ENCODE peak calls at places on chromosomes 3 and 15, in five cellular contexts. K is GM12892, M is HuH-7, L is astrocyte of the spinal cord, T is amniotic stem cell. V is an unnamed sample.

GRCh38 chr15:48005077-48005476 is 115.7 kb upstream of the SLC24A5 start:
- DNase-seq in K (no peak), M (no peak), L (no peak), T (no peak), V (no peak)

GRCh38 chr15:84863480-84864428 is 20.7 kb upstream of the SLC28A1 start:
- DNase-seq in K (no peak), M (no peak), L (no peak), T (no peak), V (no peak)

GRCh38 chr3:140546649-140547048 is 131.2 kb upstream of the TRIM42 start:
- DNase-seq in K (no peak), M (no peak), L (no peak), T (no peak), V (no peak)

GRCh38 chr3:27939940-27940339 is 217.8 kb upstream of the EOMES start:
- DNase-seq in K (no peak), M (no peak), L (peak; percentile 28), T (no peak), V (peak; percentile 85)

GRCh38 chr3:115436767-115437301 is 186.5 kb upstream of the GAP43 start:
- DNase-seq in K (no peak), M (no peak), L (peak; percentile 93), T (peak; percentile 94), V (peak; percentile 99)

GRCh38 chr3:98521897-98522537 is 685 bp downstream of the CLDND1 start:
- DNase-seq in K (no peak), M (peak; percentile 41), L (peak; percentile 78), T (peak; percentile 68), V (peak; percentile 58)

GRCh38 chr3:148791296-148791695 is 36.3 kb upstream of the CPB1 start:
- DNase-seq in K (no peak), M (no peak), L (peak; percentile 40), T (no peak), V (peak; percentile 92)

GRCh38 chr3:55089211-55089610 is 161.4 kb upstream of the LRTM1 start:
- DNase-seq in K (no peak), M (no peak), L (peak; percentile 12), T (no peak), V (peak; percentile 95)

GRCh38 chr3:113623324-113623723 is 73.1 kb downstream of the USF3 start:
- DNase-seq in K (no peak), M (no peak), L (no peak), T (no peak), V (no peak)

GRCh38 chr3:128521715-128522114 is 28.7 kb upstream of the GATA2 start:
- DNase-seq in K (no peak), M (no peak), L (no peak), T (no peak), V (no peak)

GRCh38 chr15:96586901-96587300 is 256.4 kb downstream of the NR2F2 start:
- DNase-seq in K (no peak), M (no peak), L (no peak), T (no peak), V (no peak)

GRCh38 chr15:43352693-43353382 is 18.0 kb downstream of the ZSCAN29 start:
- DNase-seq in K (no peak), M (no peak), L (no peak), T (no peak), V (no peak)

GRCh38 chr3:13233487-13234154 is 160.4 kb upstream of the IQSEC1 start:
- DNase-seq in K (no peak), M (no peak), L (no peak), T (no peak), V (no peak)

GRCh38 chr15:43208052-43209002 is 12.5 kb downstream of the EPB42 start:
- DNase-seq in K (no peak), M (no peak), L (no peak), T (no peak), V (no peak)

GRCh38 chr15:70469651-70470555 is 293.5 kb downstream of the UACA start:
- DNase-seq in K (no peak), M (no peak), L (no peak), T (no peak), V (no peak)

GRCh38 chr3:181316481-181316880 is 326.9 kb upstream of the DNAJC19 start:
- DNase-seq in K (no peak), M (no peak), L (peak; percentile 38), T (no peak), V (no peak)

GRCh38 chr3:51269466-51269865 is 115.6 kb upstream of the MANF start:
- DNase-seq in K (no peak), M (no peak), L (no peak), T (no peak), V (peak; percentile 19)

GRCh38 chr3:140180603-140181002 is 245.6 kb downstream of the CLSTN2 start:
- DNase-seq in K (no peak), M (no peak), L (no peak), T (no peak), V (no peak)

GRCh38 chr15:48644498-48644826 is 1.0 kb downstream of the FBN1 start:
- DNase-seq in K (no peak), M (no peak), L (peak; percentile 47), T (no peak), V (peak; percentile 56)

GRCh38 chr3:128603811-128604447 is 46.7 kb downstream of the RPN1 start:
- DNase-seq in K (no peak), M (no peak), L (no peak), T (no peak), V (no peak)

GRCh38 chr15:69976366-69976994 is 121.2 kb downstream of the TLE3 start:
- DNase-seq in K (no peak), M (peak; percentile 58), L (peak; percentile 46), T (peak; percentile 38), V (peak; percentile 36)

GRCh38 chr3:11509175-11510000 is 134.3 kb downstream of the VGLL4 start:
- DNase-seq in K (no peak), M (peak; percentile 89), L (no peak), T (peak; percentile 69), V (peak; percentile 78)

GRCh38 chr15:100596792-100597191 is 5.2 kb downstream of the LINS1 start:
- DNase-seq in K (peak; percentile 6), M (no peak), L (peak; percentile 36), T (no peak), V (no peak)

GRCh38 chr3:74575857-74576256 is 38.6 kb downstream of the CNTN3 start:
- DNase-seq in K (no peak), M (no peak), L (no peak), T (no peak), V (no peak)

V was measured in LHCN-M2.